ENCODE peak calls at places on chromosomes 5 and 9, in five cellular contexts. A is NCI-H1436; P is stimulated activated CD4-positive, alpha-beta T cell treated with anti-CD3 and anti-CD28 coated beads, Interleukin-2, amount 100 ng/mL, for 48 hours; I is progenitor cell of endocrine pancreas; O is GM10248. Z is an unnamed sample.

GRCh38 chr9:77177894-77178794 is 810 bp downstream of the VPS13A start:
- DNase-seq in A (no peak), P (peak), I (peak), O (peak), Z (no peak)

GRCh38 chr5:113050606-113051391 is 74.2 kb downstream of the DCP2 start:
- DNase-seq in A (no peak), O (no peak), P (peak), I (no peak), Z (no peak)

GRCh38 chr5:38094889-38095288 is 163.5 kb upstream of the EGFLAM start:
- DNase-seq in O (no peak), P (no peak), A (no peak), I (no peak), Z (no peak)

GRCh38 chr5:64939772-64940510 is 171.2 kb downstream of the CWC27 start:
- DNase-seq in A (no peak), O (no peak), I (no peak), P (no peak), Z (no peak)

GRCh38 chr5:7802855-7803254 is 48.1 kb downstream of the CFAP90 start:
- DNase-seq in I (no peak), P (no peak), A (no peak), O (no peak), Z (no peak)

GRCh38 chr5:35745666-35746065 is 111.0 kb upstream of the IL7R start:
- DNase-seq in O (no peak), P (no peak), A (no peak), I (no peak), Z (no peak)

GRCh38 chr5:8500426-8500825 is 631.5 kb downstream of the MTRR start:
- DNase-seq in A (no peak), P (no peak), O (no peak), I (no peak), Z (no peak)

GRCh38 chr5:104016650-104017049 is 454.1 kb upstream of the NUDT12 start:
- DNase-seq in P (no peak), O (no peak), I (no peak), A (no peak), Z (no peak)

GRCh38 chr5:95876782-95877181 is 54.3 kb upstream of the GLRX start:
- DNase-seq in I (no peak), P (no peak), A (no peak), O (no peak), Z (no peak)

GRCh38 chr9:121566401-121567141 is 66.9 kb upstream of the GGTA1 start:
- DNase-seq in P (no peak), O (no peak), A (no peak), I (no peak), Z (no peak)

GRCh38 chr9:129665008-129665771 is at the start of gene PRRX2:
- DNase-seq in I (no peak), O (no peak), A (no peak), P (no peak), Z (no peak)

GRCh38 chr5:153953411-153953810 is 85.3 kb downstream of the FAM114A2 start:
- DNase-seq in I (no peak), A (no peak), O (no peak), P (no peak), Z (no peak)

GRCh38 chr5:6201626-6202025 is 176.7 kb downstream of the MED10 start:
- DNase-seq in A (no peak), P (no peak), O (no peak), I (no peak), Z (no peak)

GRCh38 chr9:21684231-21684630 is 118.2 kb upstream of the MTAP start:
- DNase-seq in A (no peak), I (no peak), O (no peak), P (no peak), Z (no peak)

GRCh38 chr5:10793785-10794184 is 32.8 kb upstream of the DAP start:
- DNase-seq in O (no peak), P (no peak), A (no peak), I (no peak), Z (no peak)

GRCh38 chr9:38068866-38069628 is at the start of gene SHB:
- DNase-seq in A (peak), I (peak), P (peak), O (peak), Z (no peak)

GRCh38 chr5:140690376-140690932 is 716 bp downstream of the HARS1 start:
- DNase-seq in P (no peak), A (no peak), I (no peak), O (no peak), Z (no peak)

Z was measured in GM12878.